ENCODE peak calls at places on chromosomes 12 and 14, in six cellular contexts. G is SK-N-SH; D is NAMALWA; Z is left lobe of liver; X is activated T-helper 9 cell treated with anti-CD3 and anti-CD28 coated beads, Interleukin-2, amount 50 U/mL, for 16 hours; F is activated naive CD4-positive, alpha-beta T cell. M is an unnamed sample.
A peak's percentile ranks its signal among the peaks of the same experiment; 100 is the strongest.

GRCh38 chr14:22830329-22831010 is 783 bp downstream of the MRPL52 start:
- DNase-seq in G (no peak), D (peak; percentile 61), Z (no peak), X (no peak), F (no peak), M (no peak)

GRCh38 chr12:80293759-80294158 is 150.3 kb upstream of the PTPRQ start:
- DNase-seq in G (no peak), D (no peak), Z (no peak), X (no peak), F (no peak), M (no peak)

GRCh38 chr14:99516156-99517045 is 35.2 kb downstream of the CCNK start:
- DNase-seq in G (peak; percentile 19), D (no peak), Z (peak; percentile 41), X (no peak), F (no peak), M (no peak)

GRCh38 chr12:122072031-122072970 is 6.3 kb upstream of the MLXIP start:
- DNase-seq in G (peak; percentile 83), D (no peak), Z (peak; percentile 73), X (no peak), F (no peak), M (no peak)

GRCh38 chr14:71399057-71399487 is 491.8 kb downstream of the PCNX1 start:
- DNase-seq in G (no peak), D (peak; percentile 61), Z (no peak), X (no peak), F (no peak), M (no peak)

GRCh38 chr12:82375201-82375600 is 16.9 kb downstream of the METTL25 start:
- DNase-seq in G (no peak), D (no peak), Z (no peak), X (no peak), F (no peak), M (no peak)

GRCh38 chr14:75864352-75864751 is 117.4 kb downstream of the TGFB3 start:
- DNase-seq in G (no peak), D (no peak), Z (no peak), X (no peak), F (no peak), M (no peak)

GRCh38 chr12:23049180-23049579 is 424.2 kb downstream of the ETNK1 start:
- DNase-seq in G (no peak), D (peak; percentile 54), Z (no peak), X (no peak), F (no peak), M (no peak)

GRCh38 chr14:91061309-91061887 is 957 bp upstream of the RPS6KA5 start:
- DNase-seq in G (peak; percentile 27), D (peak; percentile 60), Z (no peak), X (no peak), F (no peak), M (no peak)

GRCh38 chr14:32468955-32469354 is 139.9 kb downstream of the AKAP6 start:
- DNase-seq in G (no peak), D (no peak), Z (no peak), X (no peak), F (no peak), M (no peak)

GRCh38 chr12:8590842-8591545 is 21.7 kb downstream of the AICDA start:
- DNase-seq in G (no peak), D (peak; percentile 62), Z (no peak), X (no peak), F (no peak), M (no peak)

GRCh38 chr12:82359115-82359478 is 768 bp downstream of the METTL25 start:
- DNase-seq in G (peak; percentile 44), D (no peak), Z (no peak), X (no peak), F (no peak), M (peak; percentile 40)

GRCh38 chr12:109815874-109816617 is 17.2 kb downstream of the TRPV4 start:
- DNase-seq in G (no peak), D (no peak), Z (no peak), X (no peak), F (no peak), M (no peak)

GRCh38 chr14:47300801-47301200 is 374.6 kb downstream of the MDGA2 start:
- DNase-seq in G (no peak), D (no peak), Z (no peak), X (no peak), F (no peak), M (no peak)

GRCh38 chr12:1552978-1553471 is 41.4 kb downstream of the FBXL14 start:
- DNase-seq in G (no peak), D (peak; percentile 62), Z (no peak), X (no peak), F (no peak), M (no peak)

GRCh38 chr14:35789651-35790050 is 19.4 kb downstream of the RALGAPA1 start:
- DNase-seq in G (no peak), D (no peak), Z (no peak), X (no peak), F (no peak), M (no peak)

GRCh38 chr14:74906923-74907620 is 16.0 kb downstream of the RPS6KL1 start:
- DNase-seq in G (no peak), D (peak; percentile 34), Z (no peak), X (no peak), F (no peak), M (no peak)